ENCODE peak calls at places on chromosomes 4 and X, in five cellular contexts. G, A, P, C and M are unnamed samples.

GRCh38 chrX:153924149-153924861 is 1.8 kb downstream of the ARHGAP4 start:
- DNase-seq in P (no peak), G (peak; percentile 41), C (peak; percentile 94), A (peak; percentile 72), M (peak; percentile 23)

GRCh38 chrX:153763298-153763932 is 634 bp upstream of the PLXNB3 start:
- DNase-seq in A (no peak), P (no peak), C (no peak), G (peak; percentile 1), M (no peak)

GRCh38 chrX:623599-624323 is 6.8 kb upstream of the SHOX start:
- DNase-seq in A (peak; percentile 63), C (no peak), P (no peak), G (no peak), M (no peak)

GRCh38 chr4:83255584-83255983 is 29.0 kb downstream of the COQ2 start:
- DNase-seq in C (no peak), A (no peak), G (no peak), P (peak; percentile 75), M (peak; percentile 94)

GRCh38 chr4:162791321-162791720 is 375.4 kb downstream of the NAF1 start:
- DNase-seq in C (no peak), G (no peak), P (no peak), A (no peak), M (no peak)

GRCh38 chrX:40084471-40084870 is 13.3 kb downstream of the BCOR start:
- DNase-seq in C (no peak), P (no peak), G (no peak), A (no peak), M (no peak)

GRCh38 chrX:70834587-70834986 is 73.9 kb downstream of the TEX11 start:
- DNase-seq in A (no peak), G (no peak), C (no peak), P (no peak), M (no peak)

GRCh38 chr4:64417974-64418373 is 8.7 kb upstream of the TECRL start:
- DNase-seq in P (no peak), G (no peak), C (no peak), A (no peak), M (no peak)

GRCh38 chrX:145816607-145817298 is 876 bp upstream of the SLITRK2 start:
- DNase-seq in P (no peak), A (no peak), C (no peak), G (no peak), M (no peak)

GRCh38 chr4:147060171-147060931 is 114.7 kb upstream of the TTC29 start:
- DNase-seq in C (no peak), P (peak; percentile 17), G (no peak), A (peak; percentile 52), M (peak; percentile 94)

GRCh38 chrX:13489451-13489850 is 80.0 kb upstream of the EGFL6 start:
- DNase-seq in A (no peak), G (no peak), C (no peak), P (peak; percentile 71), M (peak; percentile 81)

GRCh38 chr4:37977471-37978452 is 17.6 kb downstream of the PTTG2 start:
- DNase-seq in C (peak; percentile 73), A (peak; percentile 73), P (peak; percentile 57), G (peak; percentile 40), M (peak; percentile 72)

GRCh38 chr4:88938138-88938537 is 118.8 kb downstream of the FAM13A start:
- DNase-seq in C (no peak), P (peak; percentile 89), G (no peak), A (no peak), M (peak; percentile 98)

GRCh38 chr4:185740471-185740873 is 71.5 kb downstream of the SORBS2 start:
- DNase-seq in A (no peak), C (no peak), P (no peak), G (no peak), M (peak; percentile 25)

GRCh38 chr4:173504181-173504503 is 25.9 kb downstream of the HAND2 start:
- DNase-seq in G (no peak), C (no peak), P (no peak), A (peak; percentile 50), M (no peak)